ENCODE peak calls at places on chromosomes 5 and 9, in four cellular contexts. Y is A549; O is memory B cell; F is stimulated activated CD8-positive, alpha-beta memory T cell treated with anti-CD3 and anti-CD28 coated beads, Interleukin-15, amount 100 ng/mL, for 24 hours. J is an unnamed sample.

GRCh38 chr9:111661802-111662491 is 542 bp downstream of the GNG10 start:
- DNase-seq in F (no peak), O (peak), Y (peak), J (peak)

GRCh38 chr9:14396171-14396570 is 82.2 kb upstream of the NFIB start:
- DNase-seq in O (no peak), F (no peak), Y (no peak), J (no peak)

GRCh38 chr5:102921341-102922047 is 166.4 kb downstream of the PAM start:
- DNase-seq in Y (no peak), F (no peak), O (no peak), J (no peak)

GRCh38 chr9:133763272-133764183 is 25.4 kb upstream of the SARDH start:
- DNase-seq in O (no peak), F (no peak), Y (no peak), J (no peak)

GRCh38 chr5:115983519-115983918 is 21.2 kb downstream of the LVRN start:
- DNase-seq in Y (no peak), O (no peak), F (no peak), J (no peak)

GRCh38 chr9:36560813-36561212 is 11.9 kb upstream of the MELK start:
- DNase-seq in F (no peak), O (no peak), Y (no peak), J (no peak)

GRCh38 chr5:162190-162564 is 29.1 kb upstream of the LRRC14B start:
- DNase-seq in O (no peak), F (no peak), Y (no peak), J (no peak)

GRCh38 chr9:89405832-89406231 is 87.5 kb downstream of the SECISBP2 start:
- DNase-seq in F (no peak), O (no peak), Y (no peak), J (no peak)

GRCh38 chr9:81416476-81417298 is 272.7 kb downstream of the TLE1 start:
- DNase-seq in O (no peak), Y (no peak), F (no peak), J (no peak)

GRCh38 chr9:79116064-79116463 is 455.7 kb upstream of the TLE4 start:
- DNase-seq in Y (no peak), O (no peak), F (no peak), J (no peak)

GRCh38 chr5:53965459-53965858 is 344.9 kb downstream of the ARL15 start:
- DNase-seq in F (no peak), Y (no peak), O (no peak), J (no peak)

GRCh38 chr5:55372130-55372925 is 64.5 kb downstream of the MTREX start:
- DNase-seq in O (no peak), Y (no peak), F (no peak), J (no peak)

GRCh38 chr9:35500130-35500748 is 10.3 kb downstream of the RUSC2 start:
- DNase-seq in Y (peak), F (no peak), O (no peak), J (no peak)

GRCh38 chr9:20754556-20754955 is 70.5 kb downstream of the FOCAD start:
- DNase-seq in Y (no peak), O (no peak), F (no peak), J (no peak)

GRCh38 chr9:136327313-136327971 is at the start of gene GPSM1:
- DNase-seq in Y (no peak), O (no peak), F (no peak), J (no peak)

GRCh38 chr9:35518981-35519679 is 29.2 kb downstream of the RUSC2 start:
- DNase-seq in F (no peak), Y (peak), O (no peak), J (no peak)

GRCh38 chr9:124392855-124393460 is 22.3 kb downstream of the PSMB7 start:
- DNase-seq in Y (peak), O (no peak), F (no peak), J (no peak)

GRCh38 chr5:56415356-56415765 is 182.2 kb upstream of the ANKRD55 start:
- DNase-seq in Y (peak), F (no peak), O (peak), J (peak)

GRCh38 chr5:150661821-150662596 is 958 bp downstream of the MYOZ3 start:
- DNase-seq in O (no peak), Y (no peak), F (no peak), J (no peak)

GRCh38 chr5:119019431-119020348 is 31.3 kb upstream of the DTWD2 start:
- DNase-seq in O (no peak), F (no peak), Y (no peak), J (no peak)

GRCh38 chr9:111975709-111976108 is 79.1 kb downstream of the UGCG start:
- DNase-seq in F (no peak), O (no peak), Y (peak), J (no peak)

GRCh38 chr5:39224196-39224754 is 4.9 kb upstream of the FYB1 start:
- DNase-seq in O (no peak), F (no peak), Y (peak), J (no peak)

GRCh38 chr9:137280478-137281344 is 3.2 kb downstream of the TOR4A start:
- DNase-seq in F (no peak), O (no peak), Y (no peak), J (no peak)

GRCh38 chr9:34049630-34050384 is 1.1 kb upstream of the UBAP2 start:
- DNase-seq in Y (no peak), O (no peak), F (no peak), J (no peak)

GRCh38 chr5:57416246-57416996 is 66.2 kb downstream of the ACTBL2 start:
- DNase-seq in Y (no peak), O (no peak), F (no peak), J (no peak)

GRCh38 chr5:77015938-77016569 is 14.2 kb upstream of the AGGF1 start:
- DNase-seq in O (peak), F (no peak), Y (peak), J (no peak)

GRCh38 chr5:59660737-59661136 is 232.8 kb downstream of the PDE4D start:
- DNase-seq in Y (peak), O (no peak), F (no peak), J (no peak)

GRCh38 chr5:83714780-83715179 is 5.9 kb downstream of the HAPLN1 start:
- DNase-seq in Y (no peak), O (no peak), F (no peak), J (no peak)

GRCh38 chr9:38089387-38090165 is 20.5 kb upstream of the SHB start:
- DNase-seq in F (no peak), Y (no peak), O (no peak), J (no peak)

GRCh38 chr5:38722918-38723317 is 122.9 kb upstream of the OSMR start:
- DNase-seq in Y (no peak), O (no peak), F (no peak), J (no peak)

GRCh38 chr5:57302164-57302563 is 128.3 kb downstream of the GPBP1 start:
- DNase-seq in Y (peak), F (no peak), O (no peak), J (no peak)

J was measured in GM18507.